ENCODE peak calls at places on chromosomes 12 and 14, in four cellular contexts. O is activated naive CD8-positive, alpha-beta T cell treated with anti-CD3 and anti-CD28 coated beads for 36 hours; U is stimulated activated CD8-positive, alpha-beta memory T cell treated with anti-CD3 and anti-CD28 coated beads, Interleukin-4, amount 100 ng/mL, for 48 hours; E is OCI-LY7. I is an unnamed sample.

GRCh38 chr12:130661501-130662255 is 54.4 kb downstream of the RIMBP2 start:
- DNase-seq in E (no peak), U (no peak), O (no peak), I (no peak)

GRCh38 chr14:23578560-23579310 is at the start of gene JPH4:
- DNase-seq in E (no peak), O (no peak), U (no peak), I (no peak)

GRCh38 chr14:93825235-93825553 is 36.9 kb upstream of the PRIMA1 start:
- DNase-seq in E (no peak), O (no peak), U (no peak), I (no peak)

GRCh38 chr12:39605996-39606395 is 13.6 kb downstream of the ABCD2 start:
- DNase-seq in O (no peak), U (no peak), E (no peak), I (no peak)

GRCh38 chr14:105538481-105539049 is 12.2 kb downstream of the TMEM121 start:
- DNase-seq in E (no peak), U (no peak), O (no peak), I (no peak)

GRCh38 chr14:91737619-91738018 is 5.7 kb upstream of the CATSPERB start:
- DNase-seq in E (no peak), O (no peak), U (no peak), I (no peak)

GRCh38 chr14:101587403-101587998 is 26.2 kb downstream of the DIO3 start:
- DNase-seq in O (no peak), U (peak), E (no peak), I (no peak)

GRCh38 chr14:30445394-30445793 is 113.6 kb upstream of the G2E3 start:
- DNase-seq in O (no peak), E (no peak), U (no peak), I (no peak)

GRCh38 chr12:76346798-76347420 is 1.3 kb downstream of the BBS10 start:
- DNase-seq in E (peak), O (no peak), U (peak), I (peak)

GRCh38 chr12:59808317-59808910 is 212.6 kb downstream of the SLC16A7 start:
- DNase-seq in O (no peak), U (no peak), E (peak), I (no peak)

GRCh38 chr12:96108321-96108720 is 72.9 kb upstream of the LTA4H start:
- DNase-seq in E (peak), U (peak), O (peak), I (no peak)

GRCh38 chr14:102040153-102040552 is 46.7 kb downstream of the HSP90AA1 start:
- DNase-seq in O (no peak), U (no peak), E (no peak), I (no peak)

GRCh38 chr12:117803013-117803412 is 165.8 kb downstream of the KSR2 start:
- DNase-seq in U (no peak), O (no peak), E (no peak), I (peak)

I was measured in prostate gland.